ENCODE peak calls at places on chromosome 11, in eight cellular contexts. G, C, Y, E, H, P, I and M are unnamed samples.

GRCh38 chr11:57434640-57435546 is 8.0 kb upstream of the SLC43A3 start:
- DNase-seq in G (no peak), C (no peak), Y (peak), E (peak), H (no peak), P (peak), I (peak), M (no peak)

GRCh38 chr11:57073121-57073520 is 84.4 kb downstream of the OR5AK2 start:
- DNase-seq in G (no peak), C (no peak), Y (peak), E (peak), H (no peak), P (no peak), I (peak), M (no peak)

GRCh38 chr11:2298131-2298794 is 3.5 kb downstream of the C11orf21 start:
- DNase-seq in G (no peak), C (no peak), Y (no peak), E (no peak), H (no peak), P (no peak), I (no peak), M (no peak)

GRCh38 chr11:91926967-91927366 is 297.7 kb upstream of the FAT3 start:
- DNase-seq in G (no peak), C (no peak), Y (no peak), E (no peak), H (no peak), P (no peak), I (no peak), M (no peak)

GRCh38 chr11:35911013-35911412 is 32.8 kb upstream of the LDLRAD3 start:
- DNase-seq in G (no peak), C (no peak), Y (no peak), E (no peak), H (no peak), P (no peak), I (no peak), M (no peak)

GRCh38 chr11:68584097-68584496 is 100.2 kb upstream of the GAL start:
- DNase-seq in G (peak), C (peak), Y (no peak), E (peak), H (no peak), P (peak), I (peak), M (peak)

GRCh38 chr11:32386770-32387377 is 48.5 kb downstream of the WT1 start:
- DNase-seq in G (no peak), C (no peak), Y (peak), E (peak), H (no peak), P (no peak), I (peak), M (no peak)

GRCh38 chr11:105852427-105852826 is 169.6 kb downstream of the MSANTD4 start:
- DNase-seq in G (no peak), C (no peak), Y (no peak), E (no peak), H (no peak), P (no peak), I (no peak), M (no peak)

GRCh38 chr11:67372232-67372992 is 986 bp downstream of the CLCF1 start:
- DNase-seq in G (no peak), C (no peak), Y (peak), E (no peak), H (no peak), P (peak), I (no peak), M (peak)

GRCh38 chr11:72135891-72136676 is 559 bp downstream of the FOLR3 start:
- DNase-seq in G (no peak), C (no peak), Y (no peak), E (no peak), H (no peak), P (no peak), I (no peak), M (no peak)

GRCh38 chr11:94866231-94866827 is 98.2 kb downstream of the AMOTL1 start:
- DNase-seq in G (no peak), C (no peak), Y (no peak), E (peak), H (no peak), P (no peak), I (no peak), M (no peak)

GRCh38 chr11:111730031-111730430 is 36.2 kb downstream of the PPP2R1B start:
- DNase-seq in G (no peak), C (no peak), Y (no peak), E (peak), H (no peak), P (no peak), I (no peak), M (no peak)

GRCh38 chr11:100004541-100004940 is 682.5 kb upstream of the ARHGAP42 start:
- DNase-seq in G (no peak), C (no peak), Y (no peak), E (peak), H (no peak), P (no peak), I (peak), M (no peak)

GRCh38 chr11:68513930-68514487 is 53.5 kb downstream of the PPP6R3 start:
- DNase-seq in G (no peak), C (no peak), Y (no peak), E (no peak), H (no peak), P (no peak), I (no peak), M (no peak)

GRCh38 chr11:34909955-34910354 is 6.2 kb downstream of the APIP start:
- DNase-seq in G (no peak), C (no peak), Y (no peak), E (no peak), H (no peak), P (no peak), I (no peak), M (no peak)

GRCh38 chr11:11117730-11118129 is 235.3 kb downstream of the CSNK2A3 start:
- DNase-seq in G (no peak), C (no peak), Y (no peak), E (no peak), H (no peak), P (no peak), I (no peak), M (no peak)

GRCh38 chr11:41522391-41522790 is 62.9 kb upstream of the LRRC4C start:
- DNase-seq in G (no peak), C (no peak), Y (no peak), E (peak), H (no peak), P (no peak), I (no peak), M (no peak)

GRCh38 chr11:19164230-19164855 is 37.4 kb downstream of the CSRP3 start:
- DNase-seq in G (no peak), C (no peak), Y (no peak), E (no peak), H (peak), P (no peak), I (no peak), M (no peak)

GRCh38 chr11:16604784-16605439 is 133.5 kb upstream of the C11orf58 start:
- DNase-seq in G (peak), C (no peak), Y (no peak), E (peak), H (peak), P (peak), I (no peak), M (peak)

GRCh38 chr11:132114185-132114584 is 743.8 kb downstream of the NTM start:
- DNase-seq in G (no peak), C (no peak), Y (peak), E (no peak), H (peak), P (no peak), I (peak), M (peak)

GRCh38 chr11:62732830-62733229 is 4.5 kb downstream of the TTC9C start:
- DNase-seq in G (no peak), C (no peak), Y (no peak), E (no peak), H (no peak), P (no peak), I (no peak), M (peak)

GRCh38 chr11:34052608-34053160 is 1.2 kb downstream of the CAPRIN1 start:
- DNase-seq in G (no peak), C (peak), Y (no peak), E (no peak), H (no peak), P (peak), I (no peak), M (peak)

GRCh38 chr11:67275606-67276409 is 9.5 kb downstream of the GRK2 start:
- DNase-seq in G (no peak), C (no peak), Y (no peak), E (no peak), H (no peak), P (peak), I (no peak), M (no peak)

GRCh38 chr11:68145120-68145866 is 24.1 kb upstream of the CHKA start:
- DNase-seq in G (no peak), C (no peak), Y (no peak), E (no peak), H (no peak), P (peak), I (no peak), M (no peak)

GRCh38 chr11:104772806-104773241 is 125.4 kb downstream of the CASP12 start:
- DNase-seq in G (no peak), C (no peak), Y (peak), E (peak), H (no peak), P (no peak), I (peak), M (no peak)

GRCh38 chr11:12888525-12889158 is 120.5 kb upstream of the RASSF10 start:
- DNase-seq in G (peak), C (peak), Y (peak), E (peak), H (peak), P (peak), I (peak), M (peak)

GRCh38 chr11:12232819-12233601 is 122.6 kb downstream of the MICAL2 start:
- DNase-seq in G (no peak), C (no peak), Y (peak), E (peak), H (no peak), P (no peak), I (peak), M (no peak)